ENCODE peak calls at places on chromosome 19, in ten cellular contexts. N is H1, Q is ovary, T is testis, C is upper lobe of left lung, B is body of pancreas, S is heart left ventricle, Z is A549, A is stomach, P is tibial nerve. H is an unnamed sample.
A peak's percentile ranks its signal among the peaks of the same experiment; 100 is the strongest.

GRCh38 chr19:50414850-50415660 is 3.7 kb upstream of the SPIB start:
- DNase-seq in S (peak; percentile 76), P (peak; percentile 63), B (peak; percentile 76), T (peak; percentile 79), C (peak; percentile 83), Z (peak; percentile 89), A (peak; percentile 79), Q (peak; percentile 79), N (peak; percentile 98), H (peak; percentile 73)

GRCh38 chr19:35462476-35462953 is 14.5 kb downstream of the FFAR2 start:
- DNase-seq in S (no peak), A (no peak), N (no peak), Z (no peak), C (peak; percentile 44), T (no peak), B (no peak), P (no peak), Q (no peak), H (no peak)

GRCh38 chr19:40365613-40366401 is 17.3 kb downstream of the PLD3 start:
- DNase-seq in S (peak; percentile 70), C (peak; percentile 84), N (peak; percentile 86), Q (peak; percentile 89), P (peak; percentile 56), T (peak; percentile 77), Z (peak; percentile 96), A (peak; percentile 54), B (peak; percentile 33), H (peak; percentile 66)

GRCh38 chr19:18336121-18336520 is 4.3 kb upstream of the PGPEP1 start:
- DNase-seq in Q (no peak), B (no peak), Z (no peak), S (no peak), C (no peak), A (no peak), T (no peak), P (no peak), N (no peak), H (no peak)

GRCh38 chr19:36245210-36246005 is 30.5 kb downstream of the ZNF146 start:
- DNase-seq in N (peak; percentile 88), T (peak; percentile 69), B (no peak), S (no peak), Z (no peak), C (no peak), Q (no peak), P (no peak), A (no peak), H (no peak)

GRCh38 chr19:3593156-3593555 is 7.9 kb downstream of the GIPC3 start:
- DNase-seq in S (no peak), Q (no peak), Z (no peak), P (no peak), A (no peak), B (no peak), N (peak; percentile 63), C (no peak), T (no peak), H (no peak)

GRCh38 chr19:17757125-17757524 is 5.8 kb downstream of the FCHO1 start:
- DNase-seq in B (peak; percentile 63), T (peak; percentile 78), Q (peak; percentile 70), N (no peak), C (peak; percentile 51), Z (peak; percentile 58), S (peak; percentile 65), P (no peak), A (peak; percentile 91), H (peak; percentile 53)

GRCh38 chr19:1566392-1567115 is 1.6 kb downstream of the MEX3D start:
- DNase-seq in B (peak; percentile 51), A (peak; percentile 71), N (peak; percentile 80), Z (peak; percentile 50), C (peak; percentile 77), Q (peak; percentile 78), P (peak; percentile 45), S (peak; percentile 69), T (peak; percentile 91), H (peak; percentile 78)

GRCh38 chr19:17311455-17312248 is 2.3 kb downstream of the DDA1 start:
- DNase-seq in P (no peak), A (no peak), Z (peak; percentile 73), B (no peak), S (no peak), C (no peak), N (no peak), T (no peak), Q (no peak), H (no peak)

GRCh38 chr19:19447536-19448237 is 42.2 kb downstream of the GATAD2A start:
- DNase-seq in T (no peak), B (no peak), P (no peak), Q (no peak), C (no peak), A (no peak), N (no peak), Z (no peak), S (no peak), H (no peak)

GRCh38 chr19:49746206-49746958 is 16.7 kb downstream of the TSKS start:
- DNase-seq in P (no peak), T (peak; percentile 86), A (peak; percentile 29), N (peak; percentile 97), Z (peak; percentile 67), S (peak; percentile 58), C (peak; percentile 45), B (peak; percentile 22), Q (peak; percentile 73), H (peak; percentile 51)

GRCh38 chr19:17926044-17926443 is 6.8 kb upstream of the CCDC124 start:
- DNase-seq in S (no peak), B (no peak), T (no peak), A (no peak), N (no peak), C (no peak), Z (no peak), Q (no peak), P (no peak), H (no peak)

GRCh38 chr19:39705578-39706188 is 1.4 kb downstream of the LGALS14 start:
- DNase-seq in S (no peak), P (no peak), N (no peak), Z (no peak), A (no peak), Q (no peak), C (no peak), T (no peak), B (no peak), H (no peak)

GRCh38 chr19:4429266-4430200 is 27.1 kb downstream of the CHAF1A start:
- DNase-seq in C (no peak), T (no peak), A (no peak), S (no peak), B (no peak), P (no peak), Z (no peak), N (no peak), Q (no peak), H (no peak)

DNA sequence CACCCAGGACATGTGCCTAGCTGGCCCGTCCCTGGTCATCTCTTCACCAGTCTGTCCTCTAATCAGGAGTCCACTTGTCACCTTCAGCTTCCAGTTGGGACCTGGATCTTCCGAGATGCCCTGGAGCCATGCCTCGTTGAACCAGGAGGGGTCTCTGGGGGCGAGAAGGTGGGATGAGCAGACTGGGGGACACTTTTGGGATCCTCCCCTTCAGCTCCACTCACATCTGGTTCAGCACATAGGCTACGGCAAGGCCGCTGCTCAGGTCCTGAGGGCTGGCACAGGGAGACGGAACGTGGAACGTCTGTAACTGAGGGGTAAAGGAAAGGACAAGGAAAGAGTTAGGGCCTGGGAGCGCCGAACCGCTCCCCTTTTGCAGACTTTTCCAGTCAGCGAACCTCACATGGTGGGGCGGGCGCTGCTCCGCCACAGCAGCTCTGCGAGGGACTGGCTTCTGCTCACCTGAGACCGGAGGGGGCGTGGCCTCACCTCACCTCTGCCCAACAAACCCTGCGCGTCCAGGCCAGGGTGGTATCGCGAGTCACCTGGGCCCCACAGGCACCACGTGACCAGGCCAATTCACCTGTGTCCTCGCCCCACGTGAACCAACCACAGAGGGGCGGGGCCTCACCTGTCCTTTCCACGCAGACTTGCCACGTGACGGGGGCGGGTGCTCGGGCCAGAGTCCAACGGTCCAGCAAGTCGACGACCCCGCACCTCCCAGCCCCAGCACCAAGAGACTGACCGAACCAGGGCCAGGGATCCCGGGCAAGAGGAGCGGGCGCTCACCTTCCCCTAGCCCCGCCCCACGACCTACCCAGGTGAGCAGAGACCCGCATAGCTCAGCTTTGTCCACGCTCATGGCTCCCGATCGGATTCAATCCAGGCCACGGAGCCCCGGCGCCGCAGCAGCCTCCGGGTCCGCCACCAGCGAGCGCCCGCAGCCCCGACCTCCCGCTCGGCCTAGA is at the start of gene HOOK2:
- DNase-seq in C (peak; percentile 99), S (no peak), N (peak; percentile 93), T (peak; percentile 66), P (peak; percentile 19), Q (no peak), Z (no peak), B (peak; percentile 98), A (peak; percentile 99), H (peak; percentile 71)
- H3K4me1 ChIP-seq in C (peaks cover 29% of the 10 kb centered on the region), S (no peaks in the 10 kb centered on the region), N (peaks cover 19% of the 10 kb centered on the region), T (peaks cover 31% of the 10 kb centered on the region), P (peaks cover 30% of the 10 kb centered on the region), Q (peaks cover 10% of the 10 kb centered on the region), Z (peaks cover 27% of the 10 kb centered on the region), B (peaks cover 31% of the 10 kb centered on the region), A (peaks cover 56% of the 10 kb centered on the region), H (peaks cover 11% of the 10 kb centered on the region)

DNA sequence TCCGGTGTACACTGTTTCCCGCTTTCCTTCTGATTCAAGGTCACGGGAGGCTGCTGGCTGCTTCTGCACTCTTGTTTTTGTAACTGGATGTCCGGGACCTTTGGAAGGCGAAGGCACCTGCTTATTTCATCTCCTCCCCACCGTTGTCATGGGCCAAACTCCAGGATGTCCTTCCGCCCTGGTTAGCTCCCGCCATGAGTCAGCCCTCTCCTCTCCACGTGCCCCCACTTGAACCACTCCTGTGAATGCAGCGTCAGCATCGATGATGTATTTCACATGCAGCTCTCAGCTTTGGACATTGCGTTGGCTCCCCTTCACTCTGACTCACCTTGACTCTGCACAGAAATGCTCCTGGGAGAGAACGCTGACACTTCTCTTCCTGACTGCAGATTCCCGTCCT is 5.5 kb upstream of the GALP start:
- DNase-seq in T (no peak), B (peak; percentile 60), N (no peak), P (no peak), Q (no peak), S (no peak), Z (no peak), A (no peak), C (peak; percentile 87), H (no peak)
- TF ChIP-seq POLR2A in T (no peak), B (no peak), N (no peak), P (no peak), Q (no peak), S (no peak), Z (no peak), A (no peak), C (no peak), H (no peak)

GRCh38 chr19:58559275-58560006 is 1.0 kb upstream of the UBE2M start:
- DNase-seq in Q (peak; percentile 93), S (peak; percentile 94), Z (peak; percentile 99), T (peak; percentile 95), C (peak; percentile 92), A (peak; percentile 88), B (peak; percentile 88), N (peak; percentile 90), P (peak; percentile 86), H (peak; percentile 91)
- H3K4me1 ChIP-seq in Q (peaks cover 26% of the 10 kb centered on the region), S (peaks cover 11% of the 10 kb centered on the region), Z (peaks cover 34% of the 10 kb centered on the region), T (peaks cover 58% of the 10 kb centered on the region), C (peaks cover 53% of the 10 kb centered on the region), A (peaks cover 73% of the 10 kb centered on the region), B (peaks cover 62% of the 10 kb centered on the region), N (peaks cover 17% of the 10 kb centered on the region), P (peaks cover 47% of the 10 kb centered on the region), H (peaks cover 30% of the 10 kb centered on the region)

DNA sequence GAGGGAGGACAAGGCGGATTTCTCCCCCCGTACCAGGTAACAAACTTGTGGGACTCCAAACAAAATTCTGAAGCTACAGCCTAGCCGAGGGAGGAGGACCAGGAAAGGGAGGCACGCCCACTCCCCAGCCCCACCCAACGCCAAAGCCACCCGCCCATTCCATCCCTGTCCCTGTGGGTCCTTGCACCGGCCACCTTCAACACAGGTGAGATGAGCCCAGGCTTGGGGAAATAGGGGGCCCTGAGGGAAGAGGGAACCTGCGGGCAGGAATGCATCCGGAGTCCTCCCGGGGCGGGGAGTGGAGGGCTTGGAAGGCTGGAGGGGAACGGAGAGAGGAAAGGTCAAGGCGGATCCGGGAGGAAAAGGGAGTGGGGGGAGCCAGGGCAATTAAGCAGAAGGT is at the start of gene BEST2:
- DNase-seq in N (peak; percentile 77), S (no peak), T (no peak), Q (no peak), P (no peak), B (no peak), C (no peak), A (no peak), Z (no peak), H (no peak)
- TF ChIP-seq POLR2A in N (no peak), S (no peak), T (no peak), Q (no peak), P (no peak), B (no peak), C (no peak), A (no peak), Z (no peak), H (no peak)

H was measured in uterus.